ENCODE peak calls at places on chromosomes 11 and 22, in six cellular contexts. C, L, I, R, Z and X are unnamed samples.

GRCh38 chr22:26542831-26543230 is 30.6 kb upstream of the TFIP11 start:
- DNase-seq in L (no peak), Z (no peak), R (no peak), I (no peak), C (no peak), X (no peak)

GRCh38 chr22:23524226-23524625 is 55.9 kb downstream of the IGLL1 start:
- DNase-seq in L (no peak), R (no peak), C (no peak), Z (no peak), I (peak; percentile 30), X (no peak)

GRCh38 chr11:67090717-67091116 is 28.3 kb upstream of the KDM2A start:
- DNase-seq in Z (no peak), I (no peak), C (no peak), L (no peak), R (no peak), X (no peak)

GRCh38 chr11:32172771-32173170 is 81.9 kb downstream of the RCN1 start:
- DNase-seq in C (peak; percentile 4), R (peak; percentile 17), L (no peak), I (no peak), Z (peak; percentile 3), X (no peak)

GRCh38 chr22:22143448-22143847 is 101.1 kb upstream of the VPREB1 start:
- DNase-seq in R (no peak), I (no peak), C (no peak), L (no peak), Z (no peak), X (no peak)

GRCh38 chr11:108221981-108222685 is at the start of gene NPAT:
- DNase-seq in C (no peak), R (no peak), I (no peak), L (no peak), Z (no peak), X (no peak)

GRCh38 chr11:108483163-108483562 is 15.0 kb downstream of the POGLUT3 start:
- DNase-seq in C (peak; percentile 62), Z (peak; percentile 16), L (no peak), I (no peak), R (no peak), X (peak; percentile 56)

GRCh38 chr11:95599959-95600586 is 189.5 kb downstream of the FAM76B start:
- DNase-seq in C (no peak), I (no peak), L (no peak), Z (no peak), R (no peak), X (no peak)

GRCh38 chr11:8247312-8247711 is 16.4 kb downstream of the LMO1 start:
- DNase-seq in R (no peak), Z (no peak), C (no peak), I (no peak), L (no peak), X (peak; percentile 41)

GRCh38 chr11:14310696-14311095 is 48.3 kb downstream of the RRAS2 start:
- DNase-seq in C (peak; percentile 49), L (peak; percentile 51), I (no peak), R (no peak), Z (no peak), X (no peak)

GRCh38 chr11:26765323-26765722 is 43.5 kb upstream of the SLC5A12 start:
- DNase-seq in C (no peak), R (no peak), L (no peak), I (no peak), Z (no peak), X (no peak)

GRCh38 chr11:112694244-112694643 is 267.0 kb upstream of the NCAM1 start:
- DNase-seq in R (no peak), L (no peak), Z (no peak), C (no peak), I (no peak), X (peak; percentile 16)

GRCh38 chr11:116950210-116950609 is 112.8 kb upstream of the APOA1 start:
- DNase-seq in L (no peak), Z (no peak), I (no peak), R (no peak), C (no peak), X (no peak)

GRCh38 chr11:116953525-116954284 is 116.3 kb upstream of the APOA1 start:
- DNase-seq in L (no peak), I (no peak), C (no peak), R (no peak), Z (no peak), X (no peak)

GRCh38 chr11:116951762-116952161 is 114.3 kb upstream of the APOA1 start:
- DNase-seq in R (no peak), Z (no peak), L (no peak), C (no peak), I (no peak), X (no peak)

GRCh38 chr11:116946414-116946813 is 109.0 kb upstream of the APOA1 start:
- DNase-seq in L (no peak), I (no peak), R (no peak), Z (no peak), C (peak; percentile 59), X (no peak)

GRCh38 chr11:116948375-116948774 is 111.0 kb upstream of the APOA1 start:
- DNase-seq in R (no peak), C (peak; percentile 54), L (no peak), I (no peak), Z (no peak), X (peak; percentile 77)
- TF ChIP-seq CTCF in R (no peak), C (no peak), L (no peak), I (no peak), Z (no peak), X (no peak)

GRCh38 chr11:12235549-12235944 is 125.2 kb downstream of the MICAL2 start:
- DNase-seq in Z (no peak), L (no peak), R (peak; percentile 46), I (no peak), C (peak; percentile 34), X (no peak)
- TF ChIP-seq CTCF in Z (peak; percentile 5), L (no peak), R (no peak), I (no peak), C (peak; percentile 17), X (no peak)

GRCh38 chr11:131670876-131671275 is 300.5 kb downstream of the NTM start:
- DNase-seq in Z (no peak), I (no peak), C (no peak), L (no peak), R (no peak), X (no peak)
- TF ChIP-seq CTCF in Z (no peak), I (no peak), C (no peak), L (no peak), R (no peak), X (no peak)

DNA sequence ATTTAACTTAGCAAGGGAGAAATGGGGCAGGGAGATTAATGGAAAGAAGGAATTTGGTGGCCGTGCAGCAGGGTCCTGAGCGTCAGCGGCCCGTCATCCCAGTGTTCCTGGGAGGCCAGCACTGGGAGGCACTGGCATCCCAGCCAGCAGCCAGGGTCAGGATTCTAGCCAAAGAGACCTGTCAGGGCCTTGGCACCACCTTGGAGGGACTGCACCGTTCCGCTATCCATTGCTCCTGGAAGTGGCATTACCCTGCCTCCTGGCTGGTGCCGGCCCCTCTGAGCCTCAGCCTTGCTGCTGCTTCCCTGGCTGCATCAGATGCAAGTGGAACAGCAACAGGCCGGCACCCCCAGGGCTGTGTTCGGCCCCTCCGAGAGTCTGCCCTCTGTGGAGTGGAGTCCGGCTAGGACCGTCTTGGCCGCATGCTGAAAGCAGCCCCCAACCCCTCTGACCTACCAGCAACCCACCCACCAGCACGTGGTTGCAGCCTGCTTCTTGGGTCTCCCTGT is 30.1 kb downstream of the RASD2 start:
- DNase-seq in R (no peak), Z (no peak), L (no peak), C (no peak), I (no peak), X (no peak)
- TF ChIP-seq CTCF in R (no peak), Z (no peak), L (no peak), C (no peak), I (no peak), X (no peak)

DNA sequence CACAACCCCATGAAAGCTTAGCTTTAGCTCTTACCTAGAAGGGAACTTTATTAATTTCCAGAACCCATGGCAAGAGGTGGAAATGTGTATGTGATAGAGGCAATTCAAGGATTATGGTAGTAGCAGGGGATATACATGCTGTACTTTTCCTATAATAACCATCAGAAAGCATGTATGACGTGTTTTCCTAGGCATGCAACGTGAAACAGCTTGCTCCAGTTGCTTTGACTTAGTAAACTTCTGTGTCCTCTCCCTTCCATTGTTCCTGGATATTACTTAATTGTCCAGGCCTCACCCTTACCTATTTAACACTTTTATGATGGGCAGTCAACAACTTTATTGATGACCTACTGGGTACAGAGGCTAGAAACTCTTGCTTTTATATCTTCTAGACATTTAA is 13.7 kb upstream of the SLC37A2 start:
- DNase-seq in R (no peak), C (no peak), I (no peak), Z (no peak), L (no peak), X (no peak)
- TF ChIP-seq CTCF in R (no peak), C (no peak), I (no peak), Z (no peak), L (no peak), X (no peak)

DNA sequence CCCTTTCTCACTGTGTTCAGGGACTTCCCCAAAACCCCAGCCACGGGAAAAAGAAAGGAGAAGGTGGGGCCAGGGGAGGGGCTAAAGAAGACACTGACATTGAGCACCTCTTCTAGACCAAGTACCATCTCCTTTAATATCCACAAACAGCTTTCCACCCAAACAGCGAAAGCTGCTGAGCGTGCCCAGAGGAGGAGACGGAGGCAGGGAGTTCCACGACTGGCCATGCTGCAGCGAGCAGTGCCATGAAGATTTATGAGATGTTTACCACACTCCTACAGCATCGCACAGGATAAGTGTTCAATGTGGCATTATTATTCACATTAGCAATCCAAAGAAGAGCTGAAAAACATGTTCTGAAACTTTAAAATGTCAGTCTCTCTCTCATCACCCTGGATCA is 127.4 kb downstream of the LARGE1 start:
- DNase-seq in Z (no peak), C (no peak), I (no peak), L (no peak), R (no peak), X (no peak)
- TF ChIP-seq CTCF in Z (no peak), C (no peak), I (no peak), L (no peak), R (no peak), X (no peak)

GRCh38 chr11:22467741-22468140 is 129.6 kb downstream of the SLC17A6 start:
- DNase-seq in C (peak; percentile 4), R (no peak), I (no peak), Z (no peak), L (no peak), X (no peak)

GRCh38 chr11:22471405-22471804 is 133.2 kb downstream of the SLC17A6 start:
- DNase-seq in Z (no peak), L (no peak), I (no peak), R (no peak), C (no peak), X (no peak)

GRCh38 chr11:22474621-22475020 is 136.4 kb downstream of the SLC17A6 start:
- DNase-seq in C (no peak), I (no peak), R (no peak), Z (no peak), L (no peak), X (no peak)

GRCh38 chr11:22476589-22476988 is 138.4 kb downstream of the SLC17A6 start:
- DNase-seq in C (no peak), Z (no peak), R (no peak), I (no peak), L (no peak), X (no peak)

DNA sequence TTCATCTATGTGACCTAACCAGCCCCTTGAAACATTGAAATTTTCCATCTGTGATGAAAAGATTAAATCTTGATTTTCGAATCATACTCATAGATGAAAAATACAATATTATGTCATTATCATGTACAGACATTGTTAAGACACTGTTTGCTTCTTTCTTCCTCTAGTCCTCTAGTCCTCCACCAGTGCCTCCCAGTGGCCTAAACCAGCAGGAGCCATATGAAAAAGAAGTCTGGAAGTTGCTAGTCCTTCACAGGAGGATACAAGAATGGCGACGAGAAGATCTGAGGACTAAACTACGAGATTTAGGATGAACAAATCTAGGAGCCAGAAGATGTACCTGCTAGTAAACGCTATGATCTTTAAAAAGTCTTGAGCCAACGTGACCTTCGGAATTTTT is 134.1 kb downstream of the SLC17A6 start:
- DNase-seq in I (no peak), Z (no peak), C (peak; percentile 9), R (no peak), L (no peak), X (peak; percentile 23)
- TF ChIP-seq CTCF in I (no peak), Z (no peak), C (peak; percentile 27), R (no peak), L (peak; percentile 4), X (no peak)